ENCODE peak calls at places on chromosomes 16 and 17, in four cellular contexts. One of them, this sample, is unnamed.

GRCh38 chr16:79519448-79519847 is 81.1 kb downstream of the MAF start:
- DNase-seq in H1: no peak
- DNase-seq in prostate gland: no peak
- DNase-seq in spleen: peak; percentile 84
- DNase-seq in this sample: peak; percentile 30

GRCh38 chr17:35159926-35160325 is 12.3 kb downstream of the UNC45B start:
- DNase-seq in H1: no peak
- DNase-seq in prostate gland: no peak
- DNase-seq in spleen: no peak
- DNase-seq in this sample: no peak

GRCh38 chr17:44499722-44500121 is 3.5 kb downstream of the GPATCH8 start:
- DNase-seq in H1: no peak
- DNase-seq in prostate gland: no peak
- DNase-seq in spleen: no peak
- DNase-seq in this sample: no peak

GRCh38 chr16:4675864-4676786 is 17.2 kb upstream of the NUDT16L1 start:
- DNase-seq in H1: no peak
- DNase-seq in prostate gland: no peak
- DNase-seq in spleen: peak; percentile 80
- DNase-seq in this sample: peak; percentile 46

GRCh38 chr16:12468552-12468951 is 335.1 kb downstream of the CPPED1 start:
- DNase-seq in H1: peak; percentile 66
- DNase-seq in prostate gland: no peak
- DNase-seq in spleen: no peak
- DNase-seq in this sample: no peak

GRCh38 chr17:44677136-44677535 is 12.4 kb downstream of the CCDC43 start:
- DNase-seq in H1: no peak
- DNase-seq in prostate gland: no peak
- DNase-seq in spleen: no peak
- DNase-seq in this sample: no peak

GRCh38 chr16:80931985-80932720 is 74.5 kb downstream of the CMC2 start:
- DNase-seq in H1: peak; percentile 77
- DNase-seq in prostate gland: peak; percentile 74
- DNase-seq in spleen: no peak
- DNase-seq in this sample: peak; percentile 41

GRCh38 chr17:67629963-67630320 is 87.8 kb upstream of the NOL11 start:
- DNase-seq in H1: no peak
- DNase-seq in prostate gland: no peak
- DNase-seq in spleen: no peak
- DNase-seq in this sample: no peak

GRCh38 chr16:2003231-2003826 is 6.3 kb downstream of the ZNF598 start:
- DNase-seq in H1: no peak
- DNase-seq in prostate gland: no peak
- DNase-seq in spleen: peak; percentile 68
- DNase-seq in this sample: no peak

GRCh38 chr17:36532435-36532975 is 2.2 kb downstream of the MYO19 start:
- DNase-seq in H1: peak; percentile 14
- DNase-seq in prostate gland: no peak
- DNase-seq in spleen: no peak
- DNase-seq in this sample: no peak

GRCh38 chr16:86671486-86672214 is 93.3 kb downstream of the FOXL1 start:
- DNase-seq in H1: no peak
- DNase-seq in prostate gland: no peak
- DNase-seq in spleen: no peak
- DNase-seq in this sample: no peak

GRCh38 chr16:89383095-89384003 is 107.0 kb downstream of the ANKRD11 start:
- DNase-seq in H1: no peak
- DNase-seq in prostate gland: peak; percentile 40
- DNase-seq in spleen: no peak
- DNase-seq in this sample: peak; percentile 74

GRCh38 chr17:78257810-78258322 is 26.4 kb downstream of the TMEM235 start:
- DNase-seq in H1: no peak
- DNase-seq in prostate gland: no peak
- DNase-seq in spleen: peak; percentile 91
- DNase-seq in this sample: no peak

GRCh38 chr16:3188925-3189825 is 1.2 kb downstream of the OR1F1 start:
- DNase-seq in H1: peak; percentile 96
- DNase-seq in prostate gland: no peak
- DNase-seq in spleen: peak; percentile 74
- DNase-seq in this sample: no peak

GRCh38 chr16:2686912-2687507 is 4.7 kb downstream of the KCTD5 start:
- DNase-seq in H1: no peak
- DNase-seq in prostate gland: no peak
- DNase-seq in spleen: peak; percentile 92
- DNase-seq in this sample: peak; percentile 66

GRCh38 chr16:67860589-67861398 is 12.1 kb upstream of the EDC4 start:
- DNase-seq in H1: no peak
- DNase-seq in prostate gland: no peak
- DNase-seq in spleen: no peak
- DNase-seq in this sample: no peak

GRCh38 chr17:1906622-1907021 is 76.8 kb downstream of the RPA1 start:
- DNase-seq in H1: no peak
- DNase-seq in prostate gland: no peak
- DNase-seq in spleen: no peak
- DNase-seq in this sample: no peak

GRCh38 chr17:45092932-45093430 is 31.9 kb downstream of the NMT1 start:
- DNase-seq in H1: no peak
- DNase-seq in prostate gland: peak; percentile 91
- DNase-seq in spleen: no peak
- DNase-seq in this sample: peak; percentile 64

GRCh38 chr17:28402224-28402630 is 3.8 kb downstream of the SLC46A1 start:
- DNase-seq in H1: peak; percentile 64
- DNase-seq in prostate gland: no peak
- DNase-seq in spleen: no peak
- DNase-seq in this sample: no peak

GRCh38 chr16:67936124-67936875 is at the start of gene PSMB10:
- DNase-seq in H1: peak; percentile 70
- DNase-seq in prostate gland: peak; percentile 30
- DNase-seq in spleen: peak; percentile 93
- DNase-seq in this sample: no peak

GRCh38 chr16:77450790-77451487 is 16.1 kb upstream of the ADAMTS18 start:
- DNase-seq in H1: no peak
- DNase-seq in prostate gland: no peak
- DNase-seq in spleen: no peak
- DNase-seq in this sample: no peak

GRCh38 chr16:1338855-1339675 is 5.6 kb downstream of the BAIAP3 start:
- DNase-seq in H1: no peak
- DNase-seq in prostate gland: no peak
- DNase-seq in spleen: no peak
- DNase-seq in this sample: no peak

GRCh38 chr16:19710191-19710908 is 7.7 kb downstream of the KNOP1 start:
- DNase-seq in H1: no peak
- DNase-seq in prostate gland: no peak
- DNase-seq in spleen: peak; percentile 65
- DNase-seq in this sample: no peak

GRCh38 chr17:44543905-44544523 is 13.3 kb upstream of the FZD2 start:
- DNase-seq in H1: no peak
- DNase-seq in prostate gland: no peak
- DNase-seq in spleen: no peak
- DNase-seq in this sample: no peak

GRCh38 chr16:82681592-82681991 is 54.8 kb downstream of the CDH13 start:
- DNase-seq in H1: no peak
- DNase-seq in prostate gland: no peak
- DNase-seq in spleen: no peak
- DNase-seq in this sample: no peak

GRCh38 chr16:86872126-86872525 is 293.8 kb downstream of the FOXL1 start:
- DNase-seq in H1: no peak
- DNase-seq in prostate gland: no peak
- DNase-seq in spleen: no peak
- DNase-seq in this sample: no peak

GRCh38 chr16:17382949-17383348 is 87.8 kb downstream of the XYLT1 start:
- DNase-seq in H1: no peak
- DNase-seq in prostate gland: no peak
- DNase-seq in spleen: no peak
- DNase-seq in this sample: peak; percentile 30

GRCh38 chr16:82152641-82153094 is 17.4 kb downstream of the MPHOSPH6 start:
- DNase-seq in H1: no peak
- DNase-seq in prostate gland: peak; percentile 81
- DNase-seq in spleen: no peak
- DNase-seq in this sample: peak; percentile 60

GRCh38 chr16:69859105-69859969 is 91.8 kb upstream of the CLEC18A start:
- DNase-seq in H1: peak; percentile 76
- DNase-seq in prostate gland: no peak
- DNase-seq in spleen: no peak
- DNase-seq in this sample: peak; percentile 75

GRCh38 chr17:65229596-65229995 is 92.4 kb downstream of the RGS9 start:
- DNase-seq in H1: no peak
- DNase-seq in prostate gland: no peak
- DNase-seq in spleen: no peak
- DNase-seq in this sample: no peak

GRCh38 chr17:56676807-56677206 is 83.3 kb downstream of the NOG start:
- DNase-seq in H1: no peak
- DNase-seq in prostate gland: no peak
- DNase-seq in spleen: no peak
- DNase-seq in this sample: no peak

GRCh38 chr16:31474778-31475738 is 3.1 kb downstream of the TGFB1I1 start:
- DNase-seq in H1: no peak
- DNase-seq in prostate gland: no peak
- DNase-seq in spleen: no peak
- DNase-seq in this sample: no peak
- H3K4me1 ChIP-seq in H1: peaks cover 12% of the 10 kb centered on the region
- H3K4me1 ChIP-seq in prostate gland: no peaks in the 10 kb centered on the region
- H3K4me1 ChIP-seq in spleen: peaks cover 9% of the 10 kb centered on the region
- H3K4me1 ChIP-seq in this sample: peaks cover 52% of the 10 kb centered on the region

GRCh38 chr16:30185141-30185682 is 1.8 kb downstream of the CORO1A start:
- DNase-seq in H1: peak; percentile 44
- DNase-seq in prostate gland: no peak
- DNase-seq in spleen: peak; percentile 90
- DNase-seq in this sample: peak; percentile 16

GRCh38 chr16:30186444-30186781 is 3.0 kb downstream of the CORO1A start:
- DNase-seq in H1: no peak
- DNase-seq in prostate gland: no peak
- DNase-seq in spleen: no peak
- DNase-seq in this sample: no peak

GRCh38 chr16:30186782-30187555 is 3.6 kb downstream of the CORO1A start:
- DNase-seq in H1: peak; percentile 94
- DNase-seq in prostate gland: peak; percentile 44
- DNase-seq in spleen: peak; percentile 97
- DNase-seq in this sample: peak; percentile 88

GRCh38 chr16:30184430-30185140 is 1.2 kb downstream of the CORO1A start:
- DNase-seq in H1: peak; percentile 46
- DNase-seq in prostate gland: no peak
- DNase-seq in spleen: peak; percentile 94
- DNase-seq in this sample: peak; percentile 54

GRCh38 chr16:30185683-30186421 is 2.5 kb downstream of the CORO1A start:
- DNase-seq in H1: peak; percentile 51
- DNase-seq in prostate gland: no peak
- DNase-seq in spleen: peak; percentile 96
- DNase-seq in this sample: peak; percentile 73
- H3K27ac ChIP-seq in H1: no peak overlapping the region
- H3K27ac ChIP-seq in prostate gland: no peak overlapping the region
- H3K27ac ChIP-seq in spleen: peak overlapping the region; percentile 94
- H3K27ac ChIP-seq in this sample: peak overlapping the region; percentile 80

GRCh38 chr16:56609463-56609921 is 1.1 kb downstream of the MT2A start:
- DNase-seq in H1: no peak
- DNase-seq in prostate gland: peak; percentile 72
- DNase-seq in spleen: peak; percentile 84
- DNase-seq in this sample: peak; percentile 86

GRCh38 chr16:56608876-56609462 is 585 bp downstream of the MT2A start:
- DNase-seq in H1: no peak
- DNase-seq in prostate gland: no peak
- DNase-seq in spleen: no peak
- DNase-seq in this sample: no peak

GRCh38 chr16:56610609-56611111 is 2.3 kb downstream of the MT2A start:
- DNase-seq in H1: no peak
- DNase-seq in prostate gland: no peak
- DNase-seq in spleen: no peak
- DNase-seq in this sample: no peak

GRCh38 chr16:56611281-56611833 is 3.0 kb downstream of the MT2A start:
- DNase-seq in H1: no peak
- DNase-seq in prostate gland: no peak
- DNase-seq in spleen: peak; percentile 55
- DNase-seq in this sample: no peak

DNA sequence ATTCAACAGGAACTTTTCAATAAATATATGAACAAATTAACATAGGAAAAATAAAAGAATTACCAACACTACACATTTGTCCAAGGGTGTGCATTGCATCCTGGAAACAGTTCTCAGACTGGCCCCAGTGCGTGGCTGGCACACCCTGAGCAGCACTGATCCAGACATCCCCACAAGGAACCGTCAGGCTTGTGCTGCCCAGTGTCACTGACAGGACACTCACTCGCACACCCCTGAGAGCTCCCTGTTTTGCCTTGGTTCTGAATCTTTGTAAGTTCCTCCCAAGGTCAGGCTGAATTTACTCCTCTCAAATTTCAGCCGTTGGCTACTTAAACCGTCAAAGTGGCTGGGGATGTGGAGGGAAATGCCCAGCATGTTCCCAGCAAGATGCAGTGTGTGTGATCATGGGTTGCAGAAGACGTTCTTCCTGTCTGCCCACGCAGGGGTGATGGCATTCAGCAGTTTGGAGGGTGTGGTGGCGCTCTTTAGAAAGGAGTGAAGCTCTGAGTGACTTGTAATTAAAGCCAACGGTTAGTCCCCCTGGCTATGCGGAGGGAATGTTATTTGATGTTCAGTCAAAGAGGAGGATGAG is 1.7 kb downstream of the MT2A start:
- DNase-seq in H1: no peak
- DNase-seq in prostate gland: peak; percentile 49
- DNase-seq in spleen: peak; percentile 80
- DNase-seq in this sample: peak; percentile 52
- TF ChIP-seq POLR2A in H1: no peak
- TF ChIP-seq POLR2A in prostate gland: peak; percentile 15
- TF ChIP-seq POLR2A in spleen: no peak
- TF ChIP-seq POLR2A in this sample: peak; percentile 60

GRCh38 chr17:76262732-76263344 is 2.3 kb upstream of the UBALD2 start:
- DNase-seq in H1: no peak
- DNase-seq in prostate gland: peak; percentile 71
- DNase-seq in spleen: no peak
- DNase-seq in this sample: peak; percentile 84
- H3K4me1 ChIP-seq in H1: peaks cover 7% of the 10 kb centered on the region
- H3K4me1 ChIP-seq in prostate gland: peaks cover 23% of the 10 kb centered on the region
- H3K4me1 ChIP-seq in spleen: peaks cover 31% of the 10 kb centered on the region
- H3K4me1 ChIP-seq in this sample: peaks cover 65% of the 10 kb centered on the region

GRCh38 chr16:56643833-56644232 is 5.4 kb downstream of the MT1A start:
- DNase-seq in H1: no peak
- DNase-seq in prostate gland: no peak
- DNase-seq in spleen: no peak
- DNase-seq in this sample: no peak
- H3K27ac ChIP-seq in H1: no peak overlapping the region
- H3K27ac ChIP-seq in prostate gland: no peak overlapping the region
- H3K27ac ChIP-seq in spleen: no peak overlapping the region
- H3K27ac ChIP-seq in this sample: peak overlapping the region; percentile 34

This sample was measured in transverse colon.